ENCODE peak calls at places on chromosome 18, in ten cellular contexts. One of them, this sample, is unnamed.
A peak's percentile ranks its signal among the peaks of the same experiment; 100 is the strongest.

GRCh38 chr18:67104700-67105284 is 411.7 kb downstream of the DSEL start:
- DNase-seq in PC-9: peak; percentile 23
- DNase-seq in prostate gland: peak; percentile 58
- DNase-seq in brain microvascular endothelial cell: peak; percentile 74
- DNase-seq in mammary epithelial cell: peak; percentile 58
- DNase-seq in effector memory CD4-positive, alpha-beta T cell: no peak
- DNase-seq in aorta: peak; percentile 74
- DNase-seq in A549: peak; percentile 68
- DNase-seq in GM23248: peak; percentile 84
- DNase-seq in kidney: no peak
- DNase-seq in this sample: no peak

GRCh38 chr18:33317640-33318039 is 122.9 kb downstream of the CCDC178 start:
- DNase-seq in PC-9: no peak
- DNase-seq in prostate gland: no peak
- DNase-seq in brain microvascular endothelial cell: no peak
- DNase-seq in mammary epithelial cell: no peak
- DNase-seq in effector memory CD4-positive, alpha-beta T cell: no peak
- DNase-seq in aorta: no peak
- DNase-seq in A549: no peak
- DNase-seq in GM23248: no peak
- DNase-seq in kidney: no peak
- DNase-seq in this sample: no peak

GRCh38 chr18:62566199-62566598 is 43.4 kb downstream of the ZCCHC2 start:
- DNase-seq in PC-9: no peak
- DNase-seq in prostate gland: peak; percentile 32
- DNase-seq in brain microvascular endothelial cell: no peak
- DNase-seq in mammary epithelial cell: no peak
- DNase-seq in effector memory CD4-positive, alpha-beta T cell: no peak
- DNase-seq in aorta: no peak
- DNase-seq in A549: peak; percentile 42
- DNase-seq in GM23248: peak; percentile 39
- DNase-seq in kidney: no peak
- DNase-seq in this sample: peak; percentile 3

GRCh38 chr18:79394438-79395307 is 1.1 kb upstream of the NFATC1 start:
- DNase-seq in PC-9: no peak
- DNase-seq in prostate gland: no peak
- DNase-seq in brain microvascular endothelial cell: peak; percentile 16
- DNase-seq in mammary epithelial cell: no peak
- DNase-seq in effector memory CD4-positive, alpha-beta T cell: peak; percentile 43
- DNase-seq in aorta: peak; percentile 87
- DNase-seq in A549: peak; percentile 44
- DNase-seq in GM23248: peak; percentile 85
- DNase-seq in kidney: peak; percentile 82
- DNase-seq in this sample: peak; percentile 47

GRCh38 chr18:47871288-47871687 is 59.2 kb downstream of the SMAD2 start:
- DNase-seq in PC-9: no peak
- DNase-seq in prostate gland: no peak
- DNase-seq in brain microvascular endothelial cell: no peak
- DNase-seq in mammary epithelial cell: no peak
- DNase-seq in effector memory CD4-positive, alpha-beta T cell: no peak
- DNase-seq in aorta: no peak
- DNase-seq in A549: no peak
- DNase-seq in GM23248: no peak
- DNase-seq in kidney: no peak
- DNase-seq in this sample: no peak

GRCh38 chr18:4130734-4131719 is 324.1 kb downstream of the DLGAP1 start:
- DNase-seq in PC-9: no peak
- DNase-seq in prostate gland: peak; percentile 30
- DNase-seq in brain microvascular endothelial cell: no peak
- DNase-seq in mammary epithelial cell: no peak
- DNase-seq in effector memory CD4-positive, alpha-beta T cell: no peak
- DNase-seq in aorta: no peak
- DNase-seq in A549: no peak
- DNase-seq in GM23248: peak; percentile 13
- DNase-seq in kidney: no peak
- DNase-seq in this sample: no peak

GRCh38 chr18:36830141-36830495 is 1.2 kb downstream of the KIAA1328 start:
- DNase-seq in PC-9: no peak
- DNase-seq in prostate gland: no peak
- DNase-seq in brain microvascular endothelial cell: no peak
- DNase-seq in mammary epithelial cell: no peak
- DNase-seq in effector memory CD4-positive, alpha-beta T cell: no peak
- DNase-seq in aorta: no peak
- DNase-seq in A549: no peak
- DNase-seq in GM23248: no peak
- DNase-seq in kidney: no peak
- DNase-seq in this sample: no peak

GRCh38 chr18:22179174-22179573 is 9.8 kb downstream of the GATA6 start:
- DNase-seq in PC-9: no peak
- DNase-seq in prostate gland: no peak
- DNase-seq in brain microvascular endothelial cell: no peak
- DNase-seq in mammary epithelial cell: no peak
- DNase-seq in effector memory CD4-positive, alpha-beta T cell: no peak
- DNase-seq in aorta: no peak
- DNase-seq in A549: no peak
- DNase-seq in GM23248: no peak
- DNase-seq in kidney: no peak
- DNase-seq in this sample: no peak

GRCh38 chr18:2326999-2327398 is 244.3 kb downstream of the METTL4 start:
- DNase-seq in PC-9: no peak
- DNase-seq in prostate gland: no peak
- DNase-seq in brain microvascular endothelial cell: no peak
- DNase-seq in mammary epithelial cell: no peak
- DNase-seq in effector memory CD4-positive, alpha-beta T cell: no peak
- DNase-seq in aorta: no peak
- DNase-seq in A549: no peak
- DNase-seq in GM23248: peak; percentile 4
- DNase-seq in kidney: no peak
- DNase-seq in this sample: no peak

GRCh38 chr18:74546751-74547530 is 12.6 kb downstream of the CNDP1 start:
- DNase-seq in PC-9: no peak
- DNase-seq in prostate gland: no peak
- DNase-seq in brain microvascular endothelial cell: no peak
- DNase-seq in mammary epithelial cell: peak; percentile 22
- DNase-seq in effector memory CD4-positive, alpha-beta T cell: no peak
- DNase-seq in aorta: no peak
- DNase-seq in A549: no peak
- DNase-seq in GM23248: peak; percentile 88
- DNase-seq in kidney: no peak
- DNase-seq in this sample: no peak

GRCh38 chr18:43160509-43160908 is 45.0 kb upstream of the RIT2 start:
- DNase-seq in PC-9: no peak
- DNase-seq in prostate gland: no peak
- DNase-seq in brain microvascular endothelial cell: peak; percentile 16
- DNase-seq in mammary epithelial cell: peak; percentile 34
- DNase-seq in effector memory CD4-positive, alpha-beta T cell: no peak
- DNase-seq in aorta: no peak
- DNase-seq in A549: no peak
- DNase-seq in GM23248: peak; percentile 1
- DNase-seq in kidney: no peak
- DNase-seq in this sample: no peak

GRCh38 chr18:72623444-72623843 is 79.3 kb upstream of the CBLN2 start:
- DNase-seq in PC-9: no peak
- DNase-seq in prostate gland: no peak
- DNase-seq in brain microvascular endothelial cell: no peak
- DNase-seq in mammary epithelial cell: no peak
- DNase-seq in effector memory CD4-positive, alpha-beta T cell: no peak
- DNase-seq in aorta: no peak
- DNase-seq in A549: no peak
- DNase-seq in GM23248: no peak
- DNase-seq in kidney: no peak
- DNase-seq in this sample: no peak

DNA sequence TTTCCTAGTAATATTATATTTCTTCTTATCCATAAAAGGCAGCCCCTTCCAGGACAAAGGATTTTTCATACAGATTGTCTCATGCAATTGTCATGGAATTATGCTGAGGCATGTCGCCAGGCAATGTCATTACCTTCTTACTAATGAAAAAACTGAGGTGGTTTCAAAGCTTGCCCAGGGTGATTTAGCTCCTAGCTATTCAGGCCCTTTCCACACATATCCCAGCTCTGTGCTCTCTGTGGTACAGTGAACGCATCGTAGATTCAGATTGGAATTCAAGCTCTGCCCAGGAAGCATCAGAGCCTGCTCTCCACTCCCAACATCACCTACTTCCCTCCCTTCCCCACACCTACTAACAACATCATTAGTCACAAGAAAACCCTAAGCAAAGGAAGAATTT is 60.1 kb downstream of the ATP8B1 start:
- DNase-seq in PC-9: no peak
- DNase-seq in prostate gland: no peak
- DNase-seq in brain microvascular endothelial cell: peak; percentile 72
- DNase-seq in mammary epithelial cell: peak; percentile 83
- DNase-seq in effector memory CD4-positive, alpha-beta T cell: no peak
- DNase-seq in aorta: no peak
- DNase-seq in A549: no peak
- DNase-seq in GM23248: peak; percentile 93
- DNase-seq in kidney: no peak
- DNase-seq in this sample: no peak
- H3K27ac ChIP-seq in PC-9: no peak overlapping the region
- H3K27ac ChIP-seq in prostate gland: peak overlapping the region; percentile 73
- H3K27ac ChIP-seq in brain microvascular endothelial cell: peak overlapping the region; percentile 59
- H3K27ac ChIP-seq in mammary epithelial cell: peak overlapping the region; percentile 33
- H3K27ac ChIP-seq in effector memory CD4-positive, alpha-beta T cell: no peak overlapping the region
- H3K27ac ChIP-seq in aorta: peak overlapping the region; percentile 60
- H3K27ac ChIP-seq in A549: peak overlapping the region; percentile 64
- H3K27ac ChIP-seq in GM23248: peak overlapping the region; percentile 80
- H3K27ac ChIP-seq in kidney: no peak overlapping the region
- H3K27ac ChIP-seq in this sample: no peak overlapping the region

DNA sequence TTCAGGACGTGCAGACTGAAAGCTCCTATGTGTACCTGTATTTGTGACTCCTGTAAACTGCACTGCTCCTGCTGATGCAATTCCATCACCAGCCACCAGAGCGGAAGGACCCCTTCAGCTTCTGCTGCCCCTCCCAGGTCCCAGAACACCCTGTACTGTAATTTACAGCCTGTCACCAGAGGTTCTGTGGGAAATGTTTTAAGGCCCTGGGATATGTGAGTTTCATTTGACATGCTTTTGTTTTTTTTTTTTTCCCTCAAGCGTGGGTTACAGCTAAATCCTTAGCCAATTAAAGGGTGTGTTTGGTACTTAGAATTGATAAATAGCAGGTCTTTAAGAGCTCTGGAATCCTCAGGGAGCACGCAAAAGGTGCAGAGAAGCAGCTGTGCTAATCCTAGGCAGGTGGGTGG is 79.4 kb downstream of the KCTD1 start:
- DNase-seq in PC-9: no peak
- DNase-seq in prostate gland: no peak
- DNase-seq in brain microvascular endothelial cell: no peak
- DNase-seq in mammary epithelial cell: no peak
- DNase-seq in effector memory CD4-positive, alpha-beta T cell: no peak
- DNase-seq in aorta: no peak
- DNase-seq in A549: peak; percentile 65
- DNase-seq in GM23248: no peak
- DNase-seq in kidney: no peak
- DNase-seq in this sample: no peak
- H3K27ac ChIP-seq in PC-9: no peak overlapping the region
- H3K27ac ChIP-seq in prostate gland: no peak overlapping the region
- H3K27ac ChIP-seq in brain microvascular endothelial cell: no peak overlapping the region
- H3K27ac ChIP-seq in mammary epithelial cell: no peak overlapping the region
- H3K27ac ChIP-seq in effector memory CD4-positive, alpha-beta T cell: no peak overlapping the region
- H3K27ac ChIP-seq in aorta: no peak overlapping the region
- H3K27ac ChIP-seq in A549: peak overlapping the region; percentile 97
- H3K27ac ChIP-seq in GM23248: no peak overlapping the region
- H3K27ac ChIP-seq in kidney: no peak overlapping the region
- H3K27ac ChIP-seq in this sample: no peak overlapping the region

DNA sequence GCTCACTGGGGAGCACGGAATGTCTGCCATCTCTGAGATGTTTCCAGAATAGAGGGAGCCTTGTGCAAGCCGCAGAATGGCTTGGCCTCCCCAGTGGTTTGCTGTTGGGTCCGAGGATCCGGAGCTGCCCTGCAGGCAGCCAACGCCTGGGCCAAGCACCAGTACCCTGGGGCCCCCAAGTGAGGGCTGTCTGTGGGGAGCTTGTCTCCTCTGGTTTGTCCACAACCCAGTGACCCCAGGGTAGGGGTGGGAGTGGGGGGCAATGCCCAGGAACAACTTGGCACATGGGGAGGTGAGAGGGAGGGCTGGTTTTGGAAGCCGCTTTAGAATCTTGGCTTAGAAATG is 147.1 kb downstream of the CABLES1 start:
- DNase-seq in PC-9: no peak
- DNase-seq in prostate gland: no peak
- DNase-seq in brain microvascular endothelial cell: no peak
- DNase-seq in mammary epithelial cell: no peak
- DNase-seq in effector memory CD4-positive, alpha-beta T cell: no peak
- DNase-seq in aorta: no peak
- DNase-seq in A549: no peak
- DNase-seq in GM23248: no peak
- DNase-seq in kidney: no peak
- DNase-seq in this sample: no peak
- H3K27ac ChIP-seq in PC-9: peak overlapping the region; percentile 99
- H3K27ac ChIP-seq in prostate gland: no peak overlapping the region
- H3K27ac ChIP-seq in brain microvascular endothelial cell: no peak overlapping the region
- H3K27ac ChIP-seq in mammary epithelial cell: peak overlapping the region; percentile 28
- H3K27ac ChIP-seq in effector memory CD4-positive, alpha-beta T cell: no peak overlapping the region
- H3K27ac ChIP-seq in aorta: no peak overlapping the region
- H3K27ac ChIP-seq in A549: no peak overlapping the region
- H3K27ac ChIP-seq in GM23248: peak overlapping the region; percentile 29
- H3K27ac ChIP-seq in kidney: no peak overlapping the region
- H3K27ac ChIP-seq in this sample: no peak overlapping the region

GRCh38 chr18:31686572-31686971 is 2.2 kb upstream of the B4GALT6 start:
- DNase-seq in PC-9: no peak
- DNase-seq in prostate gland: no peak
- DNase-seq in brain microvascular endothelial cell: no peak
- DNase-seq in mammary epithelial cell: no peak
- DNase-seq in effector memory CD4-positive, alpha-beta T cell: no peak
- DNase-seq in aorta: no peak
- DNase-seq in A549: no peak
- DNase-seq in GM23248: no peak
- DNase-seq in kidney: no peak
- DNase-seq in this sample: no peak

GRCh38 chr18:31687016-31687415 is 2.6 kb upstream of the B4GALT6 start:
- DNase-seq in PC-9: no peak
- DNase-seq in prostate gland: no peak
- DNase-seq in brain microvascular endothelial cell: no peak
- DNase-seq in mammary epithelial cell: no peak
- DNase-seq in effector memory CD4-positive, alpha-beta T cell: no peak
- DNase-seq in aorta: no peak
- DNase-seq in A549: no peak
- DNase-seq in GM23248: no peak
- DNase-seq in kidney: no peak
- DNase-seq in this sample: no peak

GRCh38 chr18:31683968-31684278 is 458 bp downstream of the B4GALT6 start:
- DNase-seq in PC-9: no peak
- DNase-seq in prostate gland: no peak
- DNase-seq in brain microvascular endothelial cell: no peak
- DNase-seq in mammary epithelial cell: no peak
- DNase-seq in effector memory CD4-positive, alpha-beta T cell: no peak
- DNase-seq in aorta: no peak
- DNase-seq in A549: no peak
- DNase-seq in GM23248: no peak
- DNase-seq in kidney: no peak
- DNase-seq in this sample: no peak

GRCh38 chr18:31684279-31685096 is at the start of gene B4GALT6:
- DNase-seq in PC-9: peak; percentile 23
- DNase-seq in prostate gland: peak; percentile 12
- DNase-seq in brain microvascular endothelial cell: peak; percentile 7
- DNase-seq in mammary epithelial cell: peak; percentile 48
- DNase-seq in effector memory CD4-positive, alpha-beta T cell: no peak
- DNase-seq in aorta: no peak
- DNase-seq in A549: peak; percentile 47
- DNase-seq in GM23248: peak; percentile 41
- DNase-seq in kidney: peak; percentile 69
- DNase-seq in this sample: peak; percentile 7

GRCh38 chr18:31685097-31686082 is 1.0 kb upstream of the B4GALT6 start:
- DNase-seq in PC-9: peak; percentile 59
- DNase-seq in prostate gland: peak; percentile 76
- DNase-seq in brain microvascular endothelial cell: peak; percentile 16
- DNase-seq in mammary epithelial cell: peak; percentile 81
- DNase-seq in effector memory CD4-positive, alpha-beta T cell: no peak
- DNase-seq in aorta: peak; percentile 89
- DNase-seq in A549: peak; percentile 79
- DNase-seq in GM23248: peak; percentile 85
- DNase-seq in kidney: peak; percentile 85
- DNase-seq in this sample: peak; percentile 24
- H3K27ac ChIP-seq in PC-9: no peak overlapping the region
- H3K27ac ChIP-seq in prostate gland: peak overlapping the region; percentile 81
- H3K27ac ChIP-seq in brain microvascular endothelial cell: peak overlapping the region; percentile 29
- H3K27ac ChIP-seq in mammary epithelial cell: no peak overlapping the region
- H3K27ac ChIP-seq in effector memory CD4-positive, alpha-beta T cell: no peak overlapping the region
- H3K27ac ChIP-seq in aorta: no peak overlapping the region
- H3K27ac ChIP-seq in A549: peak overlapping the region; percentile 92
- H3K27ac ChIP-seq in GM23248: no peak overlapping the region
- H3K27ac ChIP-seq in kidney: peak overlapping the region; percentile 36
- H3K27ac ChIP-seq in this sample: no peak overlapping the region

This sample was measured in naive thymus-derived CD4-positive, alpha-beta T cell.